ENCODE peak calls at places on chromosome 6, in nine cellular contexts. P is GM12891; F is thyroid gland; Z is CD4-positive, CD25-positive, alpha-beta regulatory T cell; X is NCI-H2081; B is IMR-90; H is effector CD8-positive, alpha-beta T cell; V is AG20443; O is upper lobe of right lung. N is an unnamed sample.

GRCh38 chr6:125584468-125584939 is 164.9 kb upstream of the HEY2 start:
- DNase-seq in H (no peak), X (no peak), O (peak), P (no peak), F (peak), Z (no peak), V (peak), B (peak), N (no peak)

GRCh38 chr6:97626586-97627441 is 343.8 kb upstream of the MMS22L start:
- DNase-seq in H (no peak), Z (no peak), F (peak), B (peak), V (peak), P (no peak), X (no peak), O (no peak), N (no peak)

GRCh38 chr6:101588343-101588742 is 194.8 kb downstream of the GRIK2 start:
- DNase-seq in P (no peak), V (no peak), B (no peak), H (no peak), F (no peak), Z (no peak), X (no peak), O (no peak), N (no peak)

GRCh38 chr6:152904678-152905077 is 78.2 kb downstream of the FBXO5 start:
- DNase-seq in V (no peak), F (no peak), Z (no peak), X (no peak), H (no peak), P (no peak), O (no peak), B (no peak), N (no peak)

GRCh38 chr6:128731249-128732165 is 151.4 kb upstream of the LAMA2 start:
- DNase-seq in B (peak), Z (peak), H (no peak), O (no peak), F (no peak), X (peak), P (no peak), V (peak), N (no peak)

GRCh38 chr6:24504642-24505586 is 10.1 kb downstream of the ALDH5A1 start:
- DNase-seq in O (peak), F (no peak), H (no peak), P (no peak), V (no peak), B (no peak), Z (no peak), X (no peak), N (no peak)

GRCh38 chr6:122432816-122433215 is 33.4 kb downstream of the HSF2 start:
- DNase-seq in P (no peak), H (no peak), X (no peak), B (peak), F (no peak), Z (no peak), V (no peak), O (no peak), N (no peak)

GRCh38 chr6:40947876-40948514 is 91.0 kb downstream of the UNC5CL start:
- DNase-seq in V (peak), H (no peak), Z (no peak), O (no peak), P (no peak), F (no peak), B (peak), X (no peak), N (no peak)

GRCh38 chr6:88008821-88009220 is 38.8 kb upstream of the SPACA1 start:
- DNase-seq in O (no peak), B (no peak), H (no peak), V (peak), F (no peak), P (no peak), X (no peak), Z (no peak), N (no peak)

GRCh38 chr6:30219244-30219643 is 6.0 kb upstream of the TRIM26 start:
- DNase-seq in B (peak), F (peak), O (no peak), X (peak), P (no peak), Z (peak), H (no peak), V (peak), N (no peak)

GRCh38 chr6:130525378-130525777 is 159.6 kb downstream of the TMEM200A start:
- DNase-seq in P (no peak), O (no peak), B (no peak), H (no peak), V (no peak), Z (no peak), X (no peak), F (no peak), N (no peak)

GRCh38 chr6:165833355-165833754 is 170.3 kb upstream of the PDE10A start:
- DNase-seq in B (no peak), F (no peak), Z (no peak), O (no peak), P (no peak), X (no peak), V (no peak), H (no peak), N (no peak)

GRCh38 chr6:83976871-83977270 is 56.7 kb upstream of the MRAP2 start:
- DNase-seq in P (no peak), F (no peak), V (no peak), H (no peak), B (no peak), Z (no peak), O (no peak), X (no peak), N (no peak)

GRCh38 chr6:12165722-12166121 is 124.4 kb upstream of the EDN1 start:
- DNase-seq in H (no peak), X (no peak), V (no peak), P (no peak), O (no peak), F (no peak), B (no peak), Z (no peak), N (no peak)

GRCh38 chr6:52249078-52249477 is 4.8 kb upstream of the IL17F start:
- DNase-seq in X (no peak), V (no peak), P (no peak), O (no peak), Z (no peak), H (no peak), F (no peak), B (no peak), N (no peak)

GRCh38 chr6:160194808-160195207 is 63.8 kb downstream of the SLC22A2 start:
- DNase-seq in X (no peak), P (no peak), O (no peak), F (no peak), Z (no peak), B (no peak), V (no peak), H (no peak), N (no peak)

GRCh38 chr6:148311849-148312669 is 30.6 kb upstream of the SASH1 start:
- DNase-seq in B (peak), X (no peak), Z (no peak), P (no peak), F (no peak), H (no peak), O (no peak), V (no peak), N (no peak)

GRCh38 chr6:109332748-109333147 is 49.5 kb downstream of the CD164 start:
- DNase-seq in B (no peak), Z (no peak), X (no peak), O (no peak), P (no peak), V (no peak), H (no peak), F (no peak), N (no peak)

GRCh38 chr6:138590796-138591709 is 91.8 kb upstream of the NHSL1 start:
- DNase-seq in H (peak), Z (peak), P (no peak), B (peak), V (peak), O (no peak), F (peak), X (peak), N (no peak)